ENCODE peak calls at places on chromosomes 7 and 10, in seven cellular contexts. One of them, this sample, is unnamed.

GRCh38 chr7:124084024-124084423 is 51.2 kb upstream of the TMEM229A start:
- DNase-seq in pancreas: no peak
- DNase-seq in tibial nerve: no peak
- DNase-seq in substantia nigra: no peak
- DNase-seq in IMR-90: no peak
- DNase-seq in effector memory CD4-positive, alpha-beta T cell: no peak
- DNase-seq in SJSA1: no peak
- DNase-seq in this sample: no peak

GRCh38 chr7:50369408-50370026 is 65.0 kb downstream of the IKZF1 start:
- DNase-seq in pancreas: no peak
- DNase-seq in tibial nerve: no peak
- DNase-seq in substantia nigra: no peak
- DNase-seq in IMR-90: no peak
- DNase-seq in effector memory CD4-positive, alpha-beta T cell: peak
- DNase-seq in SJSA1: no peak
- DNase-seq in this sample: no peak

GRCh38 chr7:151195616-151196450 is 8.8 kb upstream of the ASB10 start:
- DNase-seq in pancreas: no peak
- DNase-seq in tibial nerve: no peak
- DNase-seq in substantia nigra: no peak
- DNase-seq in IMR-90: no peak
- DNase-seq in effector memory CD4-positive, alpha-beta T cell: no peak
- DNase-seq in SJSA1: no peak
- DNase-seq in this sample: no peak

GRCh38 chr10:29869593-29869992 is 189.8 kb downstream of the JCAD start:
- DNase-seq in pancreas: no peak
- DNase-seq in tibial nerve: no peak
- DNase-seq in substantia nigra: no peak
- DNase-seq in IMR-90: no peak
- DNase-seq in effector memory CD4-positive, alpha-beta T cell: no peak
- DNase-seq in SJSA1: no peak
- DNase-seq in this sample: no peak

GRCh38 chr7:99755085-99755484 is 20.1 kb upstream of the CYP3A7 start:
- DNase-seq in pancreas: no peak
- DNase-seq in tibial nerve: no peak
- DNase-seq in substantia nigra: no peak
- DNase-seq in IMR-90: no peak
- DNase-seq in effector memory CD4-positive, alpha-beta T cell: no peak
- DNase-seq in SJSA1: no peak
- DNase-seq in this sample: no peak

GRCh38 chr7:45077579-45077978 is 11.2 kb downstream of the NACAD start:
- DNase-seq in pancreas: peak
- DNase-seq in tibial nerve: no peak
- DNase-seq in substantia nigra: no peak
- DNase-seq in IMR-90: no peak
- DNase-seq in effector memory CD4-positive, alpha-beta T cell: no peak
- DNase-seq in SJSA1: no peak
- DNase-seq in this sample: no peak

GRCh38 chr10:60399343-60399742 is 9.7 kb upstream of the ANK3 start:
- DNase-seq in pancreas: no peak
- DNase-seq in tibial nerve: no peak
- DNase-seq in substantia nigra: no peak
- DNase-seq in IMR-90: no peak
- DNase-seq in effector memory CD4-positive, alpha-beta T cell: no peak
- DNase-seq in SJSA1: no peak
- DNase-seq in this sample: no peak

GRCh38 chr7:6558837-6559236 is 7.6 kb upstream of the GRID2IP start:
- DNase-seq in pancreas: no peak
- DNase-seq in tibial nerve: peak
- DNase-seq in substantia nigra: no peak
- DNase-seq in IMR-90: peak
- DNase-seq in effector memory CD4-positive, alpha-beta T cell: no peak
- DNase-seq in SJSA1: peak
- DNase-seq in this sample: no peak

GRCh38 chr7:7333610-7334009 is 151.3 kb downstream of the C1GALT1 start:
- DNase-seq in pancreas: no peak
- DNase-seq in tibial nerve: no peak
- DNase-seq in substantia nigra: no peak
- DNase-seq in IMR-90: no peak
- DNase-seq in effector memory CD4-positive, alpha-beta T cell: no peak
- DNase-seq in SJSA1: no peak
- DNase-seq in this sample: no peak

GRCh38 chr10:33129181-33129928 is 171.3 kb upstream of the ITGB1 start:
- DNase-seq in pancreas: no peak
- DNase-seq in tibial nerve: peak
- DNase-seq in substantia nigra: no peak
- DNase-seq in IMR-90: peak
- DNase-seq in effector memory CD4-positive, alpha-beta T cell: no peak
- DNase-seq in SJSA1: peak
- DNase-seq in this sample: no peak

GRCh38 chr10:34638405-34639054 is 176.6 kb downstream of the PARD3 start:
- DNase-seq in pancreas: peak
- DNase-seq in tibial nerve: peak
- DNase-seq in substantia nigra: no peak
- DNase-seq in IMR-90: peak
- DNase-seq in effector memory CD4-positive, alpha-beta T cell: peak
- DNase-seq in SJSA1: peak
- DNase-seq in this sample: peak

GRCh38 chr10:5500910-5501309 is 1.5 kb upstream of the CALML5 start:
- DNase-seq in pancreas: no peak
- DNase-seq in tibial nerve: no peak
- DNase-seq in substantia nigra: no peak
- DNase-seq in IMR-90: no peak
- DNase-seq in effector memory CD4-positive, alpha-beta T cell: no peak
- DNase-seq in SJSA1: no peak
- DNase-seq in this sample: no peak

GRCh38 chr10:101330236-101331225 is 23.4 kb upstream of the BTRC start:
- DNase-seq in pancreas: no peak
- DNase-seq in tibial nerve: no peak
- DNase-seq in substantia nigra: no peak
- DNase-seq in IMR-90: peak
- DNase-seq in effector memory CD4-positive, alpha-beta T cell: no peak
- DNase-seq in SJSA1: no peak
- DNase-seq in this sample: peak
- H3K27ac ChIP-seq in pancreas: no peak
- H3K27ac ChIP-seq in tibial nerve: no peak
- H3K27ac ChIP-seq in substantia nigra: no peak
- H3K27ac ChIP-seq in IMR-90: no peak
- H3K27ac ChIP-seq in effector memory CD4-positive, alpha-beta T cell: no peak
- H3K27ac ChIP-seq in SJSA1: no peak
- H3K27ac ChIP-seq in this sample: peak

GRCh38 chr10:132538031-132538789 is 623 bp downstream of the INPP5A start:
- DNase-seq in pancreas: peak
- DNase-seq in tibial nerve: no peak
- DNase-seq in substantia nigra: no peak
- DNase-seq in IMR-90: no peak
- DNase-seq in effector memory CD4-positive, alpha-beta T cell: no peak
- DNase-seq in SJSA1: no peak
- DNase-seq in this sample: no peak
- H3K27ac ChIP-seq in pancreas: peak
- H3K27ac ChIP-seq in tibial nerve: peak
- H3K27ac ChIP-seq in substantia nigra: peak
- H3K27ac ChIP-seq in IMR-90: peak
- H3K27ac ChIP-seq in effector memory CD4-positive, alpha-beta T cell: peak
- H3K27ac ChIP-seq in SJSA1: peak
- H3K27ac ChIP-seq in this sample: peak

GRCh38 chr10:167383-167782 is 32.1 kb downstream of the ZMYND11 start:
- DNase-seq in pancreas: no peak
- DNase-seq in tibial nerve: no peak
- DNase-seq in substantia nigra: no peak
- DNase-seq in IMR-90: no peak
- DNase-seq in effector memory CD4-positive, alpha-beta T cell: no peak
- DNase-seq in SJSA1: no peak
- DNase-seq in this sample: no peak
- H3K27ac ChIP-seq in pancreas: no peak
- H3K27ac ChIP-seq in tibial nerve: no peak
- H3K27ac ChIP-seq in substantia nigra: no peak
- H3K27ac ChIP-seq in IMR-90: no peak
- H3K27ac ChIP-seq in effector memory CD4-positive, alpha-beta T cell: no peak
- H3K27ac ChIP-seq in SJSA1: no peak
- H3K27ac ChIP-seq in this sample: no peak

GRCh38 chr7:1535695-1536094 is 5.2 kb downstream of the MAFK start:
- DNase-seq in pancreas: no peak
- DNase-seq in tibial nerve: no peak
- DNase-seq in substantia nigra: no peak
- DNase-seq in IMR-90: no peak
- DNase-seq in effector memory CD4-positive, alpha-beta T cell: no peak
- DNase-seq in SJSA1: no peak
- DNase-seq in this sample: no peak
- H3K27ac ChIP-seq in pancreas: peak
- H3K27ac ChIP-seq in tibial nerve: peak
- H3K27ac ChIP-seq in substantia nigra: no peak
- H3K27ac ChIP-seq in IMR-90: peak
- H3K27ac ChIP-seq in effector memory CD4-positive, alpha-beta T cell: peak
- H3K27ac ChIP-seq in SJSA1: no peak
- H3K27ac ChIP-seq in this sample: no peak

GRCh38 chr10:44017483-44018145 is 367.3 kb downstream of the CXCL12 start:
- DNase-seq in pancreas: no peak
- DNase-seq in tibial nerve: no peak
- DNase-seq in substantia nigra: no peak
- DNase-seq in IMR-90: no peak
- DNase-seq in effector memory CD4-positive, alpha-beta T cell: no peak
- DNase-seq in SJSA1: no peak
- DNase-seq in this sample: no peak
- H3K27ac ChIP-seq in pancreas: no peak
- H3K27ac ChIP-seq in tibial nerve: no peak
- H3K27ac ChIP-seq in substantia nigra: no peak
- H3K27ac ChIP-seq in IMR-90: no peak
- H3K27ac ChIP-seq in effector memory CD4-positive, alpha-beta T cell: no peak
- H3K27ac ChIP-seq in SJSA1: no peak
- H3K27ac ChIP-seq in this sample: no peak

GRCh38 chr10:3090914-3091313 is 23.6 kb downstream of the PFKP start:
- DNase-seq in pancreas: no peak
- DNase-seq in tibial nerve: no peak
- DNase-seq in substantia nigra: peak
- DNase-seq in IMR-90: peak
- DNase-seq in effector memory CD4-positive, alpha-beta T cell: no peak
- DNase-seq in SJSA1: peak
- DNase-seq in this sample: peak
- H3K27ac ChIP-seq in pancreas: peak
- H3K27ac ChIP-seq in tibial nerve: no peak
- H3K27ac ChIP-seq in substantia nigra: no peak
- H3K27ac ChIP-seq in IMR-90: peak
- H3K27ac ChIP-seq in effector memory CD4-positive, alpha-beta T cell: no peak
- H3K27ac ChIP-seq in SJSA1: peak
- H3K27ac ChIP-seq in this sample: peak

DNA sequence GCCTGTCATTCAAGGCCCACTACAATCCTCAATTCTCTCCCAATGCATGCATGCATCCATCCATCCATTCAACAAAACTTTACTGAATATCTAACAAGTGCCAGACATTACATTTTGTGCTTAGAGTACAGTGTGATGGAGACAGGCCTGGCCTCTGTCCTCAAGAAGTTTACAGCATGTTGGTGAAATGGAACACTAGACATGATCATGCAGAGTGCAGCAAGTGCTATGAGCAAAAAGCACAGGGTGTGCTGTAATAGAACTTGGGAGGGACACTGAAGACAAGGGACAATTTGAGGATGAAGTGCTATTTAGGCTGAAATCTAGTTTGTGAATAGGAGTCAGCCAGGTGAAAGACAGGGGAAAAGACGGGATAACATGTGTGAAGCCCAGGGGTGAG is 347.8 kb downstream of the PTEN start:
- DNase-seq in pancreas: no peak
- DNase-seq in tibial nerve: no peak
- DNase-seq in substantia nigra: no peak
- DNase-seq in IMR-90: no peak
- DNase-seq in effector memory CD4-positive, alpha-beta T cell: no peak
- DNase-seq in SJSA1: no peak
- DNase-seq in this sample: no peak
- H3K27ac ChIP-seq in pancreas: no peak
- H3K27ac ChIP-seq in tibial nerve: no peak
- H3K27ac ChIP-seq in substantia nigra: no peak
- H3K27ac ChIP-seq in IMR-90: no peak
- H3K27ac ChIP-seq in effector memory CD4-positive, alpha-beta T cell: no peak
- H3K27ac ChIP-seq in SJSA1: no peak
- H3K27ac ChIP-seq in this sample: no peak

GRCh38 chr10:84820121-84820520 is 491.7 kb downstream of the CCSER2 start:
- DNase-seq in pancreas: no peak
- DNase-seq in tibial nerve: no peak
- DNase-seq in substantia nigra: no peak
- DNase-seq in IMR-90: no peak
- DNase-seq in effector memory CD4-positive, alpha-beta T cell: no peak
- DNase-seq in SJSA1: no peak
- DNase-seq in this sample: no peak

GRCh38 chr10:84824525-84824924 is 496.1 kb downstream of the CCSER2 start:
- DNase-seq in pancreas: no peak
- DNase-seq in tibial nerve: no peak
- DNase-seq in substantia nigra: no peak
- DNase-seq in IMR-90: no peak
- DNase-seq in effector memory CD4-positive, alpha-beta T cell: no peak
- DNase-seq in SJSA1: no peak
- DNase-seq in this sample: no peak

GRCh38 chr10:84820596-84820995 is 492.2 kb downstream of the CCSER2 start:
- DNase-seq in pancreas: no peak
- DNase-seq in tibial nerve: no peak
- DNase-seq in substantia nigra: no peak
- DNase-seq in IMR-90: no peak
- DNase-seq in effector memory CD4-positive, alpha-beta T cell: no peak
- DNase-seq in SJSA1: no peak
- DNase-seq in this sample: no peak

GRCh38 chr10:84822926-84823325 is 494.5 kb downstream of the CCSER2 start:
- DNase-seq in pancreas: no peak
- DNase-seq in tibial nerve: no peak
- DNase-seq in substantia nigra: no peak
- DNase-seq in IMR-90: no peak
- DNase-seq in effector memory CD4-positive, alpha-beta T cell: no peak
- DNase-seq in SJSA1: no peak
- DNase-seq in this sample: no peak

GRCh38 chr10:84818956-84819355 is 490.6 kb downstream of the CCSER2 start:
- DNase-seq in pancreas: no peak
- DNase-seq in tibial nerve: no peak
- DNase-seq in substantia nigra: no peak
- DNase-seq in IMR-90: no peak
- DNase-seq in effector memory CD4-positive, alpha-beta T cell: no peak
- DNase-seq in SJSA1: no peak
- DNase-seq in this sample: no peak
- H3K27ac ChIP-seq in pancreas: no peak
- H3K27ac ChIP-seq in tibial nerve: no peak
- H3K27ac ChIP-seq in substantia nigra: no peak
- H3K27ac ChIP-seq in IMR-90: no peak
- H3K27ac ChIP-seq in effector memory CD4-positive, alpha-beta T cell: no peak
- H3K27ac ChIP-seq in SJSA1: no peak
- H3K27ac ChIP-seq in this sample: no peak

This sample was measured in caudate nucleus.